ENCODE peak calls at places on chromosomes 13 and 19, in seven cellular contexts. One of them, this sample, is unnamed.

GRCh38 chr19:35135389-35135909 is 590 bp upstream of the LGI4 start:
- DNase-seq in SK-N-SH: peak
- DNase-seq in K562: peak
- DNase-seq in H1: no peak
- DNase-seq in GM12891: peak
- DNase-seq in HepG2: peak
- DNase-seq in GM12878: no peak
- DNase-seq in this sample: peak

GRCh38 chr13:40169476-40169875 is 497.0 kb downstream of the FOXO1 start:
- DNase-seq in H1: no peak
- DNase-seq in SK-N-SH: no peak
- DNase-seq in GM12891: no peak
- DNase-seq in GM12878: no peak
- DNase-seq in HepG2: no peak
- DNase-seq in K562: no peak
- DNase-seq in this sample: no peak

GRCh38 chr13:35716186-35716585 is 239.7 kb upstream of the MAB21L1 start:
- DNase-seq in GM12878: no peak
- DNase-seq in SK-N-SH: no peak
- DNase-seq in GM12891: no peak
- DNase-seq in HepG2: no peak
- DNase-seq in H1: no peak
- DNase-seq in K562: no peak
- DNase-seq in this sample: no peak

GRCh38 chr19:31354919-31355318 is 5.7 kb upstream of the TSHZ3 start:
- DNase-seq in SK-N-SH: no peak
- DNase-seq in GM12878: no peak
- DNase-seq in HepG2: no peak
- DNase-seq in K562: no peak
- DNase-seq in H1: no peak
- DNase-seq in GM12891: no peak
- DNase-seq in this sample: no peak

GRCh38 chr19:41263042-41263849 is 926 bp upstream of the HNRNPUL1 start:
- DNase-seq in K562: peak
- DNase-seq in GM12878: peak
- DNase-seq in H1: no peak
- DNase-seq in GM12891: peak
- DNase-seq in SK-N-SH: peak
- DNase-seq in HepG2: peak
- DNase-seq in this sample: peak

GRCh38 chr13:30038884-30039283 is 188.5 kb upstream of the UBL3 start:
- DNase-seq in GM12891: no peak
- DNase-seq in SK-N-SH: no peak
- DNase-seq in H1: no peak
- DNase-seq in HepG2: no peak
- DNase-seq in K562: no peak
- DNase-seq in GM12878: no peak
- DNase-seq in this sample: no peak

GRCh38 chr13:76991432-76991795 is 467 bp upstream of the CLN5 start:
- DNase-seq in SK-N-SH: no peak
- DNase-seq in K562: no peak
- DNase-seq in GM12878: peak
- DNase-seq in GM12891: no peak
- DNase-seq in HepG2: no peak
- DNase-seq in H1: no peak
- DNase-seq in this sample: peak

GRCh38 chr13:97945792-97946419 is 7.6 kb upstream of the IPO5 start:
- DNase-seq in GM12878: no peak
- DNase-seq in HepG2: no peak
- DNase-seq in H1: no peak
- DNase-seq in GM12891: no peak
- DNase-seq in K562: no peak
- DNase-seq in SK-N-SH: no peak
- DNase-seq in this sample: no peak

GRCh38 chr13:35917252-35917941 is 213.8 kb downstream of the DCLK1 start:
- DNase-seq in SK-N-SH: no peak
- DNase-seq in HepG2: no peak
- DNase-seq in GM12878: no peak
- DNase-seq in H1: no peak
- DNase-seq in K562: no peak
- DNase-seq in GM12891: no peak
- DNase-seq in this sample: no peak

GRCh38 chr19:10553943-10554381 is 10.3 kb downstream of the ATG4D start:
- DNase-seq in GM12891: peak
- DNase-seq in K562: no peak
- DNase-seq in GM12878: peak
- DNase-seq in H1: no peak
- DNase-seq in HepG2: no peak
- DNase-seq in SK-N-SH: no peak
- DNase-seq in this sample: no peak

GRCh38 chr19:17865364-17866311 is 5.9 kb downstream of the RPL18A start:
- DNase-seq in H1: no peak
- DNase-seq in HepG2: no peak
- DNase-seq in GM12891: no peak
- DNase-seq in SK-N-SH: peak
- DNase-seq in GM12878: no peak
- DNase-seq in K562: peak
- DNase-seq in this sample: no peak

GRCh38 chr13:30908416-30908980 is 2.4 kb downstream of the MEDAG start:
- DNase-seq in GM12891: no peak
- DNase-seq in SK-N-SH: peak
- DNase-seq in GM12878: no peak
- DNase-seq in HepG2: no peak
- DNase-seq in K562: no peak
- DNase-seq in H1: no peak
- DNase-seq in this sample: no peak

GRCh38 chr19:872266-872951 is 12.9 kb downstream of the CFD start:
- DNase-seq in GM12891: peak
- DNase-seq in H1: no peak
- DNase-seq in SK-N-SH: no peak
- DNase-seq in GM12878: peak
- DNase-seq in K562: peak
- DNase-seq in HepG2: no peak
- DNase-seq in this sample: peak

GRCh38 chr19:47231215-47232054 is 436 bp upstream of the BBC3 start:
- DNase-seq in GM12878: peak
- DNase-seq in GM12891: peak
- DNase-seq in HepG2: peak
- DNase-seq in H1: no peak
- DNase-seq in K562: peak
- DNase-seq in SK-N-SH: peak
- DNase-seq in this sample: peak

GRCh38 chr13:102141625-102142472 is 260.0 kb downstream of the FGF14 start:
- DNase-seq in SK-N-SH: no peak
- DNase-seq in HepG2: peak
- DNase-seq in GM12878: no peak
- DNase-seq in K562: peak
- DNase-seq in H1: no peak
- DNase-seq in GM12891: no peak
- DNase-seq in this sample: no peak

GRCh38 chr19:50460161-50460765 is 16.0 kb upstream of the EMC10 start:
- DNase-seq in GM12891: peak
- DNase-seq in HepG2: peak
- DNase-seq in H1: no peak
- DNase-seq in K562: no peak
- DNase-seq in SK-N-SH: no peak
- DNase-seq in GM12878: peak
- DNase-seq in this sample: peak

GRCh38 chr19:3270908-3271307 is 46.4 kb downstream of the CELF5 start:
- DNase-seq in H1: no peak
- DNase-seq in GM12891: no peak
- DNase-seq in K562: peak
- DNase-seq in HepG2: peak
- DNase-seq in GM12878: no peak
- DNase-seq in SK-N-SH: peak
- DNase-seq in this sample: no peak

GRCh38 chr13:110458594-110459365 is 102.7 kb downstream of the RAB20 start:
- DNase-seq in H1: no peak
- DNase-seq in K562: no peak
- DNase-seq in HepG2: no peak
- DNase-seq in GM12891: no peak
- DNase-seq in GM12878: no peak
- DNase-seq in SK-N-SH: no peak
- DNase-seq in this sample: no peak

GRCh38 chr13:40498461-40498860 is 168.0 kb downstream of the FOXO1 start:
- DNase-seq in SK-N-SH: no peak
- DNase-seq in HepG2: no peak
- DNase-seq in GM12878: no peak
- DNase-seq in H1: no peak
- DNase-seq in K562: no peak
- DNase-seq in GM12891: no peak
- DNase-seq in this sample: no peak

DNA sequence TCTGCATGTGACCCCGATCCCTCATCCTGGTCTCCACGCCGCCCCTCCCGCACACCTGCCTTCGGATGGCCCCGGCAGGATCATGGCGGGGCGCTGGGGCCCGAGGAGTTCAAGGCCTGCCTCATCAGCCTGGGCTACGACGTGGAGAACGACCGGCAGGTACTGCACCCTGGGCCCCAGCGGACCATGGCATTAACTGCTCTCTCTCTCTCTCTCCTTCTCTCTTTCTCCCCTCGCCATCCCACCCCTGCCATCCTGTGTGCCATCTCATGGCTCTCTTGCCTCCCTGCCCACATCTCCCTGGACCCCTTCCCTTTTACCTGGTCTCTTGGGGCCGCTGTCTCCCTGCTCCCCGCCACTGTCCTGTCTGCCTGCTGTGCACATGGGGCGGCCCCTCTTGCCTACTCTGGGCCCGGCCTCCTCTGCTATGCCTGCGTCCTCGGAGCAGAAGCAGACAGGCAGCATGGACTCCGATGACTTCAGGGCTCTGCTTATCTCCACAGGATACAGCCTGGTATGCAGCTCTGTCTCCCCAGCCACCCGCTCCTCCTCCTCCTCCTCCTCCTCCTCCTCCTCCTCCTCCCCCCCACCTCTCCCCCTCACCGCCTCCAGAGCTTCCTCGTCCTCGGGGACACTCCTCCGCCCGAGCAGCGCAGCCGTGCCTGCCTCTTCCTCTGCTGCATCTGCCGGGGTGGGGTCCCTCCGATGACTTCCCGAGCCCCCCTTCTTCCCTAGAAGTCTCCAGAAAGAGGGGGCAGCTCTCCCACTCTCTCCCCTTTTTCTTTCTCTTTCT is 16.2 kb downstream of the CAPN12 start:
- DNase-seq in K562: peak
- DNase-seq in HepG2: no peak
- DNase-seq in GM12891: no peak
- DNase-seq in SK-N-SH: no peak
- DNase-seq in H1: no peak
- DNase-seq in GM12878: no peak
- DNase-seq in this sample: no peak
- TF ChIP-seq POLR2AphosphoS5 in K562: no peak
- TF ChIP-seq POLR2AphosphoS5 in HepG2: no peak
- TF ChIP-seq POLR2AphosphoS5 in GM12891: no peak
- TF ChIP-seq POLR2AphosphoS5 in SK-N-SH: no peak
- TF ChIP-seq POLR2AphosphoS5 in H1: no peak
- TF ChIP-seq POLR2AphosphoS5 in GM12878: no peak
- TF ChIP-seq POLR2AphosphoS5 in this sample: no peak

DNA sequence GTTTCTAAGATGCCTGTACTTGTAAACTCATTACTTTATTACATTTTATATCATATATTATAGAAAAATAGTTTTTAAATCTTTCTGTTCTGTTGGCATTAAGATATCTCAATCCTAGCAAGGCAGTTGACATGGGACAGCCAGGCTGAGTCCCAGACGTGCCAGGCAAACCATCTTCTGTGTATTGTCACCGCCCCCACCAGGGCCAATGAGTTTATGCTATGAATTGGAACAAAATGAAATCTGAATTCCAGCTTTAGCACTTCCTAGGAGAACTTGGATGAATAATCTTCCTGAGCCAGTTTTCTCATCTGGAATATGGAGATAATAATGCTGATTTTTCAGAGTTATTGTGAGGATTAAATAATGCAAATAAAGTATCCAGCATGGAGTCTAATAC is 79.9 kb upstream of the GSX1 start:
- DNase-seq in GM12891: no peak
- DNase-seq in HepG2: peak
- DNase-seq in SK-N-SH: peak
- DNase-seq in K562: no peak
- DNase-seq in H1: no peak
- DNase-seq in GM12878: no peak
- DNase-seq in this sample: no peak
- TF ChIP-seq TAF1 in GM12891: no peak
- TF ChIP-seq TAF1 in HepG2: no peak
- TF ChIP-seq TAF1 in SK-N-SH: no peak
- TF ChIP-seq TAF1 in K562: no peak
- TF ChIP-seq TAF1 in H1: no peak
- TF ChIP-seq TAF1 in GM12878: no peak
- TF ChIP-seq TAF1 in this sample: no peak

DNA sequence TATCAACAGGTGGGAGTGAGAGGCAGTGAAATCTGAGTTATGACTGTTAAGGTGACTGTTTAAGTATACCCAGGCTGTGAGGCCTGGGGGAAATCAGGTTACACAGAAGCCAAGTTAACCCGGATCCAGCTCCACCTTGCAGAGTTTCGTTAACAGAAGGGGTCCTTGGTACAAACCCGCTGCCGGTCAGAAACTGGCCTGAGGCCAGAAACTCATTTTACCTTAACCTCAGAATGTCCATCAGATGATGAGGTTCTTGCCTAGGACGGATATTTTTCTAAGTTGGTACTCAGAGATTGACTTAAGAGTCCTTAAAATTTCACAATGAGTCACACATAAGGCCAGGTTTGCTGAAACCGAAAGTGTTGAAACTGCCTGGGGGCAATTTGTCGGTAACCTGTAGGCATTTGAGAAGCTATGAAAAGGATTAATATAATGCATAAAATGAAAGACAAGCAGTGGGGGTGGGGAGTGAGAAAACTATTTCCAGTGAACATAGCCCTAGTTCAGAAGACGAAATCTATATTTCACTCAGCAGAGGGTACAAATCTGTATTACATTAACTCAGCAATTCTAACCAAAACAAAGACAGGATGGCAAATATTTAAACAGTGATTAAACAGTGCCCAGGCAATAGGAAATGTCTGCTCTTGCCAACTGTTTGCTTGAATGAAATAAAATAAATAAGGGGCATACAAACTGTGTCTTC is 350.6 kb downstream of the KCNRG start:
- DNase-seq in GM12891: no peak
- DNase-seq in K562: no peak
- DNase-seq in GM12878: peak
- DNase-seq in SK-N-SH: no peak
- DNase-seq in H1: no peak
- DNase-seq in HepG2: peak
- DNase-seq in this sample: no peak
- TF ChIP-seq POLR2AphosphoS5 in GM12891: no peak
- TF ChIP-seq POLR2AphosphoS5 in K562: no peak
- TF ChIP-seq POLR2AphosphoS5 in GM12878: no peak
- TF ChIP-seq POLR2AphosphoS5 in SK-N-SH: no peak
- TF ChIP-seq POLR2AphosphoS5 in H1: no peak
- TF ChIP-seq POLR2AphosphoS5 in HepG2: no peak
- TF ChIP-seq POLR2AphosphoS5 in this sample: no peak

DNA sequence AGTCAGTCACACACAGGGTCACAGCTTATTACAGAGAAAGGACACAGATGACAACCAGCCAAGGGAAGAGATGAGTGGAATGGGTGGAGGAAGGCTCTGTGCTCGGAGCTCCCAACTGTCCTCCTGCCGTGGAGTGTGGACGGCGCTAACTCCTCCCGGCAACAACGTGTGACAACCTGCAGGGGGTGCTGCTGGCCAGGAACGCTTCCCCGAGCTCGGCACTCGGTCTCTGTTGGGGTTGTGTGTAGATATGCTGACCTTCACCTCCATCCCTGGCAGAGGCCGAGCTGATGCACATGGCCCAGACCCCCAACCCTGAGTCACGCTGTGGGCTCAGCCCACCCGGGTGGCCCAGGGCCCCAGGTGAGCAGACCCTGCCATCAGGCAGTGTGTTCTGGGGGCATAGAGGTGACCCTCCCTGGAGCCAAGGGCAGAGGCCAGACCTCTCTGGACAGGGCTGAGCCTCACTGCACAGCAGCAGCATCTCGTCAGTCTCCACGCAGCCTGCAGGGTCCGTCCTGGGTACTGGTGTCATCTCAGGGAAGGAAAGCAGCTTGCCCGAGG is 14.1 kb downstream of the ZNF444 start:
- DNase-seq in GM12878: no peak
- DNase-seq in SK-N-SH: peak
- DNase-seq in K562: peak
- DNase-seq in GM12891: no peak
- DNase-seq in HepG2: no peak
- DNase-seq in H1: no peak
- DNase-seq in this sample: no peak
- TF ChIP-seq TAF1 in GM12878: no peak
- TF ChIP-seq TAF1 in SK-N-SH: no peak
- TF ChIP-seq TAF1 in K562: no peak
- TF ChIP-seq TAF1 in GM12891: no peak
- TF ChIP-seq TAF1 in HepG2: no peak
- TF ChIP-seq TAF1 in H1: no peak
- TF ChIP-seq TAF1 in this sample: no peak

This sample was measured in GM12892.